ENCODE peak calls at places on chromosomes 2 and 18, in five cellular contexts. D is upper lobe of left lung, F is transverse colon, J is vagina, U is sigmoid colon. I is an unnamed sample.

GRCh38 chr2:211745295-211746097 is 793.1 kb downstream of the ERBB4 start:
- DNase-seq in U (no peak), D (peak), F (peak), J (no peak), I (no peak)

GRCh38 chr18:58263055-58263732 is 219.2 kb downstream of the NEDD4L start:
- DNase-seq in F (no peak), J (no peak), D (no peak), U (no peak), I (no peak)

GRCh38 chr2:101474752-101475384 is at the start of gene RFX8:
- DNase-seq in U (no peak), J (no peak), F (no peak), D (peak), I (peak)

GRCh38 chr18:50819727-50820378 is at the start of gene MRO:
- DNase-seq in U (peak), J (no peak), D (peak), F (peak), I (peak)

GRCh38 chr2:45330617-45331016 is 280.4 kb downstream of the SRBD1 start:
- DNase-seq in F (no peak), D (no peak), J (no peak), U (no peak), I (no peak)

GRCh38 chr2:113754160-113754559 is 2.3 kb downstream of the SLC35F5 start:
- DNase-seq in D (no peak), J (no peak), U (no peak), F (no peak), I (no peak)

GRCh38 chr2:129717560-129718128 is 261.8 kb upstream of the RAB6C start:
- DNase-seq in J (peak), U (no peak), F (peak), D (no peak), I (no peak)

GRCh38 chr2:135563793-135564192 is 32.5 kb downstream of the R3HDM1 start:
- DNase-seq in F (no peak), J (no peak), D (no peak), U (no peak), I (no peak)

GRCh38 chr2:197229509-197230458 is 80.8 kb downstream of the ANKRD44 start:
- DNase-seq in U (no peak), J (no peak), F (no peak), D (no peak), I (no peak)

GRCh38 chr18:23433360-23433759 is 19.7 kb upstream of the RIOK3 start:
- DNase-seq in D (no peak), F (peak), J (no peak), U (no peak), I (no peak)

GRCh38 chr2:162002623-162003200 is 71.3 kb downstream of the DPP4 start:
- DNase-seq in D (no peak), U (no peak), F (no peak), J (no peak), I (no peak)

GRCh38 chr2:60493804-60494392 is 59.6 kb downstream of the BCL11A start:
- DNase-seq in J (no peak), U (no peak), D (no peak), F (no peak), I (no peak)

GRCh38 chr2:192162392-192163042 is 32.2 kb downstream of the TMEFF2 start:
- DNase-seq in J (no peak), D (peak), F (peak), U (peak), I (peak)

GRCh38 chr2:96631804-96632435 is 6.2 kb downstream of the KANSL3 start:
- DNase-seq in D (no peak), U (no peak), J (no peak), F (no peak), I (no peak)

GRCh38 chr2:100235098-100235497 is 87.2 kb downstream of the LONRF2 start:
- DNase-seq in U (no peak), F (peak), D (no peak), J (peak), I (no peak)

GRCh38 chr2:84705858-84706257 is 175.0 kb downstream of the TRABD2A start:
- DNase-seq in D (no peak), F (no peak), J (no peak), U (no peak), I (no peak)

GRCh38 chr18:79935098-79935480 is 16.4 kb downstream of the SLC66A2 start:
- DNase-seq in F (peak), J (no peak), D (peak), U (peak), I (no peak)

GRCh38 chr18:57353940-57354461 is 1.6 kb downstream of the ST8SIA3 start:
- DNase-seq in F (no peak), J (no peak), D (no peak), U (no peak), I (no peak)

GRCh38 chr2:206918258-206918657 is 21.1 kb upstream of the CPO start:
- DNase-seq in F (no peak), U (no peak), J (no peak), D (no peak), I (no peak)

GRCh38 chr2:152098798-152099654 is at the start of gene CACNB4:
- DNase-seq in D (peak), U (no peak), F (no peak), J (no peak), I (no peak)

GRCh38 chr2:2838548-2838845 is 507.4 kb upstream of the MYT1L start:
- DNase-seq in D (no peak), U (no peak), F (no peak), J (no peak), I (no peak)

GRCh38 chr2:2455151-2455550 is 124.1 kb upstream of the MYT1L start:
- DNase-seq in J (no peak), U (no peak), F (no peak), D (no peak), I (no peak)

GRCh38 chr2:227627769-227628168 is 10.5 kb downstream of the SCYGR4 start:
- DNase-seq in U (no peak), J (no peak), F (no peak), D (no peak), I (no peak)

GRCh38 chr2:42102606-42103450 is 55.0 kb downstream of the PKDCC start:
- DNase-seq in F (peak), U (peak), J (no peak), D (peak), I (no peak)

DNA sequence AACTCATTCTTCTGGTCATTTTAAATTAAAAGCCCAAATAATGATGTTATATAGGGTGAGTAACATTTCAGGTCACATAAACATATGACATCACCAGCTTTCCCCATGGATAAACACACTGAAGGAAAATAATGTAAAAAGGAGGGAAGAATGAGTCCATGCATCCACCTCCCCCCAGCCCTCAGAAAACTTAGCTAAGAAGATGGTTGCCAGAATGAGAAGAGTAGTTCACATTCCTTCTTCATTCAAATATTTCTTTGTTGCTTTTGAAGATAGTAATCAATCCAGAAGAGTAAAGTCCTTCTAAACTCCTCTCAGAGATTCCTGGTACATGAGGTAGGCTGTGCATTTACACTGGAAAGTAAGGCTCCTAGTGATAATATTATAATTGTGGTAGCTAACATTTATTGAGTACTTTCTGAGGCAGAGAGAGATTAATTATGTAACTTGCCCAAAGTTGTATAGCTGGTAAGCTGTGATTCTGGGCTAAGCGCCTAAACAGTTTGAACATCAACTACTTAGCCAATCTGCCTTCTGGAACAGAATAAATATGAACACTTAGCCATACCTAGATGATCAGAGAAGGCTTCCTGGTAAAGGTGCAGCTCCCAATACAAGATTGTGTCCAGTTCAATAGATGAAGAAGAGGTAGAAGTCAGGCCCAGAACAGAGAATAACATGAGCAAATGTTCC is 256.7 kb upstream of the FN1 start:
- DNase-seq in F (no peak), U (no peak), D (no peak), J (no peak), I (no peak)
- H3K27ac ChIP-seq in F (peak), U (peak), D (no peak), J (no peak), I (no peak)

DNA sequence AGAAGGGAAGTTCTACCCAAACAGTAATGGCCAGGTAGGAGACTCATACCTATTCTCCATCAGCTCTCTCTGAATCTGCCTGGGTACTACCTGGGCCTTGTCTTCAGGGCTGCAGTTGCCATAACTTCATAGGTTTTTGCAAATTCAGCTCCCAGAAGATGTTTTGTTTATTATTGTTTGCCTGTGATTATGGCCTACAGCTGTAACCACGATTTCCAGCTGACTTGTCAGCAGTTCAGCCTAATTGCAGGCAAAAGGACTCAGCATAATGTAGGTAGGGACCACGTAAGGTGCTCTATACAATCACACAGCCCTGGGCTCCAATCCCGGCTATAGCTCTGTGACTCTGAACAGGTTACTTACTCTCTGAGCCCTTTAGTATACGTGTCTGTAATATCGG is 187.0 kb upstream of the FN1 start:
- DNase-seq in J (no peak), D (no peak), U (no peak), F (no peak), I (no peak)
- H3K4me3 ChIP-seq in J (no peak), D (no peak), U (no peak), F (no peak), I (no peak)

DNA sequence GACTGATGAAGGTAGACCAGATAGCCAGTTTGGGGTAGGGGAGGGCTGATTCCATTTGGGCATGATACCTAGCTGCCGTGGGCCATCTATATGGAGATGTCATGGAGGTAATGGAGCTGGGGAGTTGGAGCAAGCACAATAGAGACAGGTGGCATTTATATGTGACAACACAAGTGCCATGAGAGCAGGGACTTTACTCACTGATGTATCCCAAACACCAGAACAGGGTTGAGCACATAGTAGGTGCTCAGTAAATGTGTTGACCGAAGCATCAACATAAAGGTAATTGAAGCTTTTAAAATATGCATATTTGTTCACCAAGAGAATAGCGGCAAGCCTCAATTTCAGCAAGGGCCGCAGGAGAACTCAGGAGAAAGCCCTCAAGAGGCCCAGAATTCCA is 15.0 kb downstream of the SLC30A3 start:
- DNase-seq in D (no peak), J (no peak), U (no peak), F (no peak), I (no peak)
- TF ChIP-seq POLR2A in D (no peak), J (no peak), U (no peak), F (no peak), I (no peak)

GRCh38 chr2:20501974-20502373 is 55.1 kb downstream of the RHOB start:
- DNase-seq in D (no peak), F (no peak), U (peak), J (no peak), I (peak)
- H3K27ac ChIP-seq in D (no peak), F (no peak), U (no peak), J (peak), I (no peak)

GRCh38 chr2:109401370-109401769 is 212.4 kb downstream of the SEPTIN10 start:
- DNase-seq in U (no peak), F (no peak), D (no peak), J (no peak), I (no peak)

GRCh38 chr2:109398616-109399015 is 215.2 kb downstream of the SEPTIN10 start:
- DNase-seq in D (no peak), U (no peak), J (no peak), F (no peak), I (no peak)

GRCh38 chr2:109397883-109398282 is 215.9 kb downstream of the SEPTIN10 start:
- DNase-seq in D (no peak), U (no peak), F (no peak), J (no peak), I (no peak)

GRCh38 chr2:109400102-109400501 is 213.7 kb downstream of the SEPTIN10 start:
- DNase-seq in F (no peak), U (no peak), J (no peak), D (no peak), I (no peak)

DNA sequence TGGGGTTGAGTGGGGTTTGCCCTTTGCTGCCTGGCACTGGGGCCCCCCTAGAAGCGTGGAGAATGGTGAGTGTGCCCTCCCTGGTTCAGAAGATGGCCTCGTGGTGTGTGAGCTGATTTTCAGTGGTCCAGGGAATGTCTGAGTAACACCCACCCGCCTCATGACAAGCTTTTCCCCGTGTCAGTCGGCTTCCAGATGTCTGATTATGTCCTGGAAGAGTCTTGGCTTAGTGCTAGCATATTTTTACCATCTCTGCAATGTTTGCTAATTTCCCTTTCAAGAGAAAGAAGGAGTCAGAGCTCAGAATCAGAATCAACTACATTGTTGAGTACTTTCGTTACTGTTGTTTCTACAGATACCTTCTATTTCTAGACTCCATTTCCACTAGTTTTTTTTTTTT is 214.7 kb downstream of the SEPTIN10 start:
- DNase-seq in U (no peak), F (no peak), J (no peak), D (no peak), I (no peak)
- H3K4me3 ChIP-seq in U (no peak), F (no peak), J (no peak), D (no peak), I (no peak)

DNA sequence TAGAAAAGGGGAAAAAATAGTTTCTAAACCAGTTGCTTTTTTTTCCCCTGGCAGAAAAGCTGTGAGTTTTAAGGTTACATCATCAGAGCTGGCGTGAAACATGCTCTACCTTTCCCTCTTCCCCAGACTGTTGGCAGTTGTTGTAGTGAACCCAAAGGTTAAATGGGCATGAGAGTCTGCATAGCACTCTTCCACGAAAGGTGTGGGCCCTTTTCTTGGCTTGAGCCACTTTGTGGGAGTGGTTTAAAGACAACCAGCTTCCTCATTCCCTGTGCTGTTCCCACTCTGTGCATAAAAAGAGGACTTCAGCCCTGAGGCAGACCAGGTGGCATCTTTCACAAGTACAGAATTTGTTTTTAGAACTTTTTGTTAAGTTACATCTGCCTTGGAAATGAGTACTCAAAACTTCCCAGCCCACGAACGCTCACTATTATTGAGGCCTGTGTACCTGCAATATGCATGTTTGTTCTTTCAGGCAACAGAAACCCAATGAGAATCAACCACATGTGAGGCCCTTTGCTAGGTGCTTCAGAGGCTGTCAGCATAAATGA is 243.8 kb downstream of the BABAM2 start:
- DNase-seq in U (peak), J (no peak), D (peak), F (peak), I (peak)
- TF ChIP-seq POLR2A in U (no peak), J (no peak), D (no peak), F (no peak), I (no peak)

DNA sequence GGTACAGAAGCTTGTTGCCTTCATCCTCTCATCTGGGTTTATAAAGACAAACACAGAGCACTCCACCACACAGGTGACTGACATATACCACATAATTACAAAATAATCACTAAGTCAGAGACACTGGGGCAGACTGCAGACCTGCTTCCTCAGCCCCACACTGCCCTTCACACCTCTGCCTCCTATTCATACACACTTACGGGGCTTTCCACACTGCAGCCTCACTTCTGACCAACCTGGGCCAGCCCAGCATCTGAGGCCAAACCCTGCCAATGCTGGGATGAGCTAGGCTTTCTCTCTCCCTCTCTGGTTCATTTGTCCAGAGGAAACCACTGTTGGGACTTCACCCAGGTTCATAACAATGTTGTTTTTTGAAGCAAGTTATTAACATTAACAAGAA is 4.5 kb downstream of the EMX1 start:
- DNase-seq in F (no peak), J (no peak), D (peak), U (peak), I (no peak)
- H3K27ac ChIP-seq in F (no peak), J (no peak), D (no peak), U (no peak), I (no peak)

GRCh38 chr2:218286570-218287459 is 5.5 kb downstream of the TMBIM1 start:
- DNase-seq in U (peak), F (peak), D (peak), J (peak), I (peak)
- H3K4me3 ChIP-seq in U (peak), F (peak), D (peak), J (peak), I (peak)

GRCh38 chr18:49459404-49460171 is 857 bp downstream of the DYM start:
- DNase-seq in F (no peak), U (no peak), J (no peak), D (no peak), I (no peak)
- TF ChIP-seq POLR2A in F (no peak), U (no peak), J (no peak), D (no peak), I (no peak)

GRCh38 chr2:237553959-237554358 is 12.4 kb upstream of the PRLH start:
- DNase-seq in J (no peak), F (no peak), D (no peak), U (no peak), I (no peak)
- H3K27ac ChIP-seq in J (no peak), F (no peak), D (no peak), U (no peak), I (no peak)